ENCODE peak calls at places on chromosomes 7 and 10, in five cellular contexts. One of them, this sample, is unnamed.

GRCh38 chr7:95420996-95421846 is 13.6 kb downstream of the PON2 start:
- DNase-seq in cortex of kidney: no peak
- DNase-seq in nucleus accumbens: peak
- DNase-seq in AG04450: peak
- DNase-seq in NCI-H524 treated with DMSO at 0.1 percent for 48 hours: peak
- DNase-seq in this sample: no peak

GRCh38 chr7:102454423-102454822 is 10.2 kb downstream of the ALKBH4 start:
- DNase-seq in cortex of kidney: no peak
- DNase-seq in nucleus accumbens: no peak
- DNase-seq in AG04450: no peak
- DNase-seq in NCI-H524 treated with DMSO at 0.1 percent for 48 hours: no peak
- DNase-seq in this sample: no peak

GRCh38 chr7:38147005-38147404 is 31.0 kb upstream of the STARD3NL start:
- DNase-seq in cortex of kidney: no peak
- DNase-seq in nucleus accumbens: no peak
- DNase-seq in AG04450: no peak
- DNase-seq in NCI-H524 treated with DMSO at 0.1 percent for 48 hours: no peak
- DNase-seq in this sample: no peak

GRCh38 chr10:115706482-115707076 is 566.4 kb downstream of the GFRA1 start:
- DNase-seq in cortex of kidney: no peak
- DNase-seq in nucleus accumbens: no peak
- DNase-seq in AG04450: no peak
- DNase-seq in NCI-H524 treated with DMSO at 0.1 percent for 48 hours: no peak
- DNase-seq in this sample: no peak

GRCh38 chr10:66307826-66308225 is 618.0 kb upstream of the LRRTM3 start:
- DNase-seq in cortex of kidney: no peak
- DNase-seq in nucleus accumbens: no peak
- DNase-seq in AG04450: no peak
- DNase-seq in NCI-H524 treated with DMSO at 0.1 percent for 48 hours: no peak
- DNase-seq in this sample: no peak

GRCh38 chr7:27774717-27775328 is 34.9 kb downstream of the TAX1BP1 start:
- DNase-seq in cortex of kidney: no peak
- DNase-seq in nucleus accumbens: no peak
- DNase-seq in AG04450: no peak
- DNase-seq in NCI-H524 treated with DMSO at 0.1 percent for 48 hours: no peak
- DNase-seq in this sample: no peak

GRCh38 chr10:90306187-90306586 is 551.7 kb downstream of the HTR7 start:
- DNase-seq in cortex of kidney: no peak
- DNase-seq in nucleus accumbens: no peak
- DNase-seq in AG04450: peak
- DNase-seq in NCI-H524 treated with DMSO at 0.1 percent for 48 hours: no peak
- DNase-seq in this sample: no peak

GRCh38 chr7:132604090-132604489 is 27.8 kb upstream of the PLXNA4 start:
- DNase-seq in cortex of kidney: no peak
- DNase-seq in nucleus accumbens: no peak
- DNase-seq in AG04450: no peak
- DNase-seq in NCI-H524 treated with DMSO at 0.1 percent for 48 hours: no peak
- DNase-seq in this sample: no peak

GRCh38 chr7:157973971-157974677 is 613.5 kb downstream of the PTPRN2 start:
- DNase-seq in cortex of kidney: no peak
- DNase-seq in nucleus accumbens: no peak
- DNase-seq in AG04450: no peak
- DNase-seq in NCI-H524 treated with DMSO at 0.1 percent for 48 hours: no peak
- DNase-seq in this sample: no peak

GRCh38 chr10:22629126-22629525 is 85.3 kb downstream of the PIP4K2A start:
- DNase-seq in cortex of kidney: no peak
- DNase-seq in nucleus accumbens: no peak
- DNase-seq in AG04450: no peak
- DNase-seq in NCI-H524 treated with DMSO at 0.1 percent for 48 hours: no peak
- DNase-seq in this sample: no peak

GRCh38 chr10:87626422-87626892 is 33.2 kb upstream of the PAPSS2 start:
- DNase-seq in cortex of kidney: no peak
- DNase-seq in nucleus accumbens: no peak
- DNase-seq in AG04450: no peak
- DNase-seq in NCI-H524 treated with DMSO at 0.1 percent for 48 hours: no peak
- DNase-seq in this sample: no peak

GRCh38 chr10:88794731-88795130 is 7.8 kb upstream of the LIPM start:
- DNase-seq in cortex of kidney: no peak
- DNase-seq in nucleus accumbens: no peak
- DNase-seq in AG04450: no peak
- DNase-seq in NCI-H524 treated with DMSO at 0.1 percent for 48 hours: no peak
- DNase-seq in this sample: no peak

GRCh38 chr7:129188892-129189660 is 643 bp downstream of the SMO start:
- DNase-seq in cortex of kidney: no peak
- DNase-seq in nucleus accumbens: no peak
- DNase-seq in AG04450: no peak
- DNase-seq in NCI-H524 treated with DMSO at 0.1 percent for 48 hours: no peak
- DNase-seq in this sample: peak

This sample was measured in head of caudate nucleus.